ENCODE peak calls at places on chromosomes 4 and X, in five cellular contexts. One of them, this sample, is unnamed.

GRCh38 chr4:39825090-39825489 is 127.2 kb downstream of the UBE2K start:
- DNase-seq in activated effector memory CD4-positive, alpha-beta T cell treated with Interleukin-2 at 50 U/mL for 16 hours: no peak
- DNase-seq in AG08395: no peak
- DNase-seq in progenitor cell of endocrine pancreas: no peak
- DNase-seq in stimulated activated CD4-positive, alpha-beta T cell treated with anti-CD3 and anti-CD28 coated beads, Interleukin-12 subunit alpha, Interleukin-12 subunit beta, amount 100 ng/mL, for 24 hours: no peak
- DNase-seq in this sample: no peak

GRCh38 chr4:175935016-175935661 is 123.1 kb upstream of the GPM6A start:
- DNase-seq in activated effector memory CD4-positive, alpha-beta T cell treated with Interleukin-2 at 50 U/mL for 16 hours: no peak
- DNase-seq in AG08395: no peak
- DNase-seq in progenitor cell of endocrine pancreas: no peak
- DNase-seq in stimulated activated CD4-positive, alpha-beta T cell treated with anti-CD3 and anti-CD28 coated beads, Interleukin-12 subunit alpha, Interleukin-12 subunit beta, amount 100 ng/mL, for 24 hours: no peak
- DNase-seq in this sample: no peak

GRCh38 chrX:11481035-11481434 is 184.7 kb downstream of the ARHGAP6 start:
- DNase-seq in activated effector memory CD4-positive, alpha-beta T cell treated with Interleukin-2 at 50 U/mL for 16 hours: no peak
- DNase-seq in AG08395: no peak
- DNase-seq in progenitor cell of endocrine pancreas: no peak
- DNase-seq in stimulated activated CD4-positive, alpha-beta T cell treated with anti-CD3 and anti-CD28 coated beads, Interleukin-12 subunit alpha, Interleukin-12 subunit beta, amount 100 ng/mL, for 24 hours: no peak
- DNase-seq in this sample: no peak

GRCh38 chr4:13495753-13496152 is 11.6 kb upstream of the RAB28 start:
- DNase-seq in activated effector memory CD4-positive, alpha-beta T cell treated with Interleukin-2 at 50 U/mL for 16 hours: no peak
- DNase-seq in AG08395: no peak
- DNase-seq in progenitor cell of endocrine pancreas: no peak
- DNase-seq in stimulated activated CD4-positive, alpha-beta T cell treated with anti-CD3 and anti-CD28 coated beads, Interleukin-12 subunit alpha, Interleukin-12 subunit beta, amount 100 ng/mL, for 24 hours: no peak
- DNase-seq in this sample: no peak

GRCh38 chrX:129959493-129959832 is 23.0 kb upstream of the BCORL1 start:
- DNase-seq in activated effector memory CD4-positive, alpha-beta T cell treated with Interleukin-2 at 50 U/mL for 16 hours: no peak
- DNase-seq in AG08395: no peak
- DNase-seq in progenitor cell of endocrine pancreas: no peak
- DNase-seq in stimulated activated CD4-positive, alpha-beta T cell treated with anti-CD3 and anti-CD28 coated beads, Interleukin-12 subunit alpha, Interleukin-12 subunit beta, amount 100 ng/mL, for 24 hours: no peak
- DNase-seq in this sample: no peak

GRCh38 chr4:64643841-64644240 is 234.6 kb upstream of the TECRL start:
- DNase-seq in activated effector memory CD4-positive, alpha-beta T cell treated with Interleukin-2 at 50 U/mL for 16 hours: no peak
- DNase-seq in AG08395: no peak
- DNase-seq in progenitor cell of endocrine pancreas: no peak
- DNase-seq in stimulated activated CD4-positive, alpha-beta T cell treated with anti-CD3 and anti-CD28 coated beads, Interleukin-12 subunit alpha, Interleukin-12 subunit beta, amount 100 ng/mL, for 24 hours: no peak
- DNase-seq in this sample: no peak

GRCh38 chr4:161799687-161800086 is 364.1 kb downstream of the FSTL5 start:
- DNase-seq in activated effector memory CD4-positive, alpha-beta T cell treated with Interleukin-2 at 50 U/mL for 16 hours: no peak
- DNase-seq in AG08395: no peak
- DNase-seq in progenitor cell of endocrine pancreas: no peak
- DNase-seq in stimulated activated CD4-positive, alpha-beta T cell treated with anti-CD3 and anti-CD28 coated beads, Interleukin-12 subunit alpha, Interleukin-12 subunit beta, amount 100 ng/mL, for 24 hours: no peak
- DNase-seq in this sample: no peak

GRCh38 chrX:38225093-38225492 is 4.4 kb upstream of the SRPX start:
- DNase-seq in activated effector memory CD4-positive, alpha-beta T cell treated with Interleukin-2 at 50 U/mL for 16 hours: no peak
- DNase-seq in AG08395: peak
- DNase-seq in progenitor cell of endocrine pancreas: no peak
- DNase-seq in stimulated activated CD4-positive, alpha-beta T cell treated with anti-CD3 and anti-CD28 coated beads, Interleukin-12 subunit alpha, Interleukin-12 subunit beta, amount 100 ng/mL, for 24 hours: no peak
- DNase-seq in this sample: no peak

GRCh38 chrX:24235084-24235710 is 78.7 kb downstream of the SUPT20HL2 start:
- DNase-seq in activated effector memory CD4-positive, alpha-beta T cell treated with Interleukin-2 at 50 U/mL for 16 hours: no peak
- DNase-seq in AG08395: no peak
- DNase-seq in progenitor cell of endocrine pancreas: no peak
- DNase-seq in stimulated activated CD4-positive, alpha-beta T cell treated with anti-CD3 and anti-CD28 coated beads, Interleukin-12 subunit alpha, Interleukin-12 subunit beta, amount 100 ng/mL, for 24 hours: no peak
- DNase-seq in this sample: no peak

GRCh38 chrX:19776753-19777152 is 110.6 kb downstream of the SH3KBP1 start:
- DNase-seq in activated effector memory CD4-positive, alpha-beta T cell treated with Interleukin-2 at 50 U/mL for 16 hours: no peak
- DNase-seq in AG08395: no peak
- DNase-seq in progenitor cell of endocrine pancreas: no peak
- DNase-seq in stimulated activated CD4-positive, alpha-beta T cell treated with anti-CD3 and anti-CD28 coated beads, Interleukin-12 subunit alpha, Interleukin-12 subunit beta, amount 100 ng/mL, for 24 hours: no peak
- DNase-seq in this sample: no peak

GRCh38 chr4:74376888-74377483 is 12.0 kb downstream of the EREG start:
- DNase-seq in activated effector memory CD4-positive, alpha-beta T cell treated with Interleukin-2 at 50 U/mL for 16 hours: no peak
- DNase-seq in AG08395: peak
- DNase-seq in progenitor cell of endocrine pancreas: no peak
- DNase-seq in stimulated activated CD4-positive, alpha-beta T cell treated with anti-CD3 and anti-CD28 coated beads, Interleukin-12 subunit alpha, Interleukin-12 subunit beta, amount 100 ng/mL, for 24 hours: no peak
- DNase-seq in this sample: no peak

GRCh38 chr4:78529569-78530209 is 21.9 kb upstream of the ANXA3 start:
- DNase-seq in activated effector memory CD4-positive, alpha-beta T cell treated with Interleukin-2 at 50 U/mL for 16 hours: no peak
- DNase-seq in AG08395: peak
- DNase-seq in progenitor cell of endocrine pancreas: no peak
- DNase-seq in stimulated activated CD4-positive, alpha-beta T cell treated with anti-CD3 and anti-CD28 coated beads, Interleukin-12 subunit alpha, Interleukin-12 subunit beta, amount 100 ng/mL, for 24 hours: no peak
- DNase-seq in this sample: no peak

GRCh38 chrX:77668391-77669237 is 117.4 kb downstream of the ATRX start:
- DNase-seq in activated effector memory CD4-positive, alpha-beta T cell treated with Interleukin-2 at 50 U/mL for 16 hours: no peak
- DNase-seq in AG08395: peak
- DNase-seq in progenitor cell of endocrine pancreas: no peak
- DNase-seq in stimulated activated CD4-positive, alpha-beta T cell treated with anti-CD3 and anti-CD28 coated beads, Interleukin-12 subunit alpha, Interleukin-12 subunit beta, amount 100 ng/mL, for 24 hours: no peak
- DNase-seq in this sample: no peak

GRCh38 chrX:115561605-115562491 is 874 bp downstream of the PLS3 start:
- DNase-seq in activated effector memory CD4-positive, alpha-beta T cell treated with Interleukin-2 at 50 U/mL for 16 hours: no peak
- DNase-seq in AG08395: peak
- DNase-seq in progenitor cell of endocrine pancreas: peak
- DNase-seq in stimulated activated CD4-positive, alpha-beta T cell treated with anti-CD3 and anti-CD28 coated beads, Interleukin-12 subunit alpha, Interleukin-12 subunit beta, amount 100 ng/mL, for 24 hours: no peak
- DNase-seq in this sample: peak

GRCh38 chrX:153597351-153597750 is 1.6 kb downstream of the CCNQ start:
- DNase-seq in activated effector memory CD4-positive, alpha-beta T cell treated with Interleukin-2 at 50 U/mL for 16 hours: no peak
- DNase-seq in AG08395: no peak
- DNase-seq in progenitor cell of endocrine pancreas: no peak
- DNase-seq in stimulated activated CD4-positive, alpha-beta T cell treated with anti-CD3 and anti-CD28 coated beads, Interleukin-12 subunit alpha, Interleukin-12 subunit beta, amount 100 ng/mL, for 24 hours: no peak
- DNase-seq in this sample: no peak

GRCh38 chr4:10456270-10457254 is 664 bp downstream of the ZNF518B start:
- DNase-seq in activated effector memory CD4-positive, alpha-beta T cell treated with Interleukin-2 at 50 U/mL for 16 hours: peak
- DNase-seq in AG08395: no peak
- DNase-seq in progenitor cell of endocrine pancreas: peak
- DNase-seq in stimulated activated CD4-positive, alpha-beta T cell treated with anti-CD3 and anti-CD28 coated beads, Interleukin-12 subunit alpha, Interleukin-12 subunit beta, amount 100 ng/mL, for 24 hours: no peak
- DNase-seq in this sample: peak

GRCh38 chr4:42267724-42268123 is 115.3 kb upstream of the BEND4 start:
- DNase-seq in activated effector memory CD4-positive, alpha-beta T cell treated with Interleukin-2 at 50 U/mL for 16 hours: no peak
- DNase-seq in AG08395: no peak
- DNase-seq in progenitor cell of endocrine pancreas: no peak
- DNase-seq in stimulated activated CD4-positive, alpha-beta T cell treated with anti-CD3 and anti-CD28 coated beads, Interleukin-12 subunit alpha, Interleukin-12 subunit beta, amount 100 ng/mL, for 24 hours: no peak
- DNase-seq in this sample: no peak

GRCh38 chr4:74624351-74625151 is 169.8 kb downstream of the BTC start:
- DNase-seq in activated effector memory CD4-positive, alpha-beta T cell treated with Interleukin-2 at 50 U/mL for 16 hours: no peak
- DNase-seq in AG08395: peak
- DNase-seq in progenitor cell of endocrine pancreas: no peak
- DNase-seq in stimulated activated CD4-positive, alpha-beta T cell treated with anti-CD3 and anti-CD28 coated beads, Interleukin-12 subunit alpha, Interleukin-12 subunit beta, amount 100 ng/mL, for 24 hours: no peak
- DNase-seq in this sample: no peak

GRCh38 chr4:74534121-74534520 is 89.2 kb downstream of the AREG start:
- DNase-seq in activated effector memory CD4-positive, alpha-beta T cell treated with Interleukin-2 at 50 U/mL for 16 hours: no peak
- DNase-seq in AG08395: no peak
- DNase-seq in progenitor cell of endocrine pancreas: no peak
- DNase-seq in stimulated activated CD4-positive, alpha-beta T cell treated with anti-CD3 and anti-CD28 coated beads, Interleukin-12 subunit alpha, Interleukin-12 subunit beta, amount 100 ng/mL, for 24 hours: no peak
- DNase-seq in this sample: no peak

GRCh38 chrX:1903380-1903935 is 288.6 kb downstream of the ASMT start:
- DNase-seq in activated effector memory CD4-positive, alpha-beta T cell treated with Interleukin-2 at 50 U/mL for 16 hours: no peak
- DNase-seq in AG08395: no peak
- DNase-seq in progenitor cell of endocrine pancreas: no peak
- DNase-seq in stimulated activated CD4-positive, alpha-beta T cell treated with anti-CD3 and anti-CD28 coated beads, Interleukin-12 subunit alpha, Interleukin-12 subunit beta, amount 100 ng/mL, for 24 hours: no peak
- DNase-seq in this sample: no peak

GRCh38 chr4:6546681-6547447 is 28.1 kb upstream of the MAN2B2 start:
- DNase-seq in activated effector memory CD4-positive, alpha-beta T cell treated with Interleukin-2 at 50 U/mL for 16 hours: peak
- DNase-seq in AG08395: peak
- DNase-seq in progenitor cell of endocrine pancreas: peak
- DNase-seq in stimulated activated CD4-positive, alpha-beta T cell treated with anti-CD3 and anti-CD28 coated beads, Interleukin-12 subunit alpha, Interleukin-12 subunit beta, amount 100 ng/mL, for 24 hours: no peak
- DNase-seq in this sample: peak

GRCh38 chr4:66095065-66095464 is 424.8 kb upstream of the EPHA5 start:
- DNase-seq in activated effector memory CD4-positive, alpha-beta T cell treated with Interleukin-2 at 50 U/mL for 16 hours: no peak
- DNase-seq in AG08395: no peak
- DNase-seq in progenitor cell of endocrine pancreas: no peak
- DNase-seq in stimulated activated CD4-positive, alpha-beta T cell treated with anti-CD3 and anti-CD28 coated beads, Interleukin-12 subunit alpha, Interleukin-12 subunit beta, amount 100 ng/mL, for 24 hours: no peak
- DNase-seq in this sample: no peak

GRCh38 chr4:155900402-155900801 is 3.1 kb upstream of the TDO2 start:
- DNase-seq in activated effector memory CD4-positive, alpha-beta T cell treated with Interleukin-2 at 50 U/mL for 16 hours: no peak
- DNase-seq in AG08395: peak
- DNase-seq in progenitor cell of endocrine pancreas: no peak
- DNase-seq in stimulated activated CD4-positive, alpha-beta T cell treated with anti-CD3 and anti-CD28 coated beads, Interleukin-12 subunit alpha, Interleukin-12 subunit beta, amount 100 ng/mL, for 24 hours: no peak
- DNase-seq in this sample: no peak

GRCh38 chrX:48835524-48836329 is at the start of gene PCSK1N:
- DNase-seq in activated effector memory CD4-positive, alpha-beta T cell treated with Interleukin-2 at 50 U/mL for 16 hours: no peak
- DNase-seq in AG08395: no peak
- DNase-seq in progenitor cell of endocrine pancreas: no peak
- DNase-seq in stimulated activated CD4-positive, alpha-beta T cell treated with anti-CD3 and anti-CD28 coated beads, Interleukin-12 subunit alpha, Interleukin-12 subunit beta, amount 100 ng/mL, for 24 hours: no peak
- DNase-seq in this sample: peak

GRCh38 chr4:7197910-7198309 is 5.6 kb downstream of the SORCS2 start:
- DNase-seq in activated effector memory CD4-positive, alpha-beta T cell treated with Interleukin-2 at 50 U/mL for 16 hours: no peak
- DNase-seq in AG08395: no peak
- DNase-seq in progenitor cell of endocrine pancreas: no peak
- DNase-seq in stimulated activated CD4-positive, alpha-beta T cell treated with anti-CD3 and anti-CD28 coated beads, Interleukin-12 subunit alpha, Interleukin-12 subunit beta, amount 100 ng/mL, for 24 hours: no peak
- DNase-seq in this sample: no peak

GRCh38 chr4:66465111-66465510 is 794.8 kb upstream of the EPHA5 start:
- DNase-seq in activated effector memory CD4-positive, alpha-beta T cell treated with Interleukin-2 at 50 U/mL for 16 hours: no peak
- DNase-seq in AG08395: no peak
- DNase-seq in progenitor cell of endocrine pancreas: no peak
- DNase-seq in stimulated activated CD4-positive, alpha-beta T cell treated with anti-CD3 and anti-CD28 coated beads, Interleukin-12 subunit alpha, Interleukin-12 subunit beta, amount 100 ng/mL, for 24 hours: no peak
- DNase-seq in this sample: no peak

GRCh38 chrX:23959781-23960180 is 52.0 kb downstream of the CXorf58 start:
- DNase-seq in activated effector memory CD4-positive, alpha-beta T cell treated with Interleukin-2 at 50 U/mL for 16 hours: no peak
- DNase-seq in AG08395: no peak
- DNase-seq in progenitor cell of endocrine pancreas: no peak
- DNase-seq in stimulated activated CD4-positive, alpha-beta T cell treated with anti-CD3 and anti-CD28 coated beads, Interleukin-12 subunit alpha, Interleukin-12 subunit beta, amount 100 ng/mL, for 24 hours: no peak
- DNase-seq in this sample: no peak

GRCh38 chr4:8593268-8594096 is 917 bp downstream of the CPZ start:
- DNase-seq in activated effector memory CD4-positive, alpha-beta T cell treated with Interleukin-2 at 50 U/mL for 16 hours: no peak
- DNase-seq in AG08395: no peak
- DNase-seq in progenitor cell of endocrine pancreas: no peak
- DNase-seq in stimulated activated CD4-positive, alpha-beta T cell treated with anti-CD3 and anti-CD28 coated beads, Interleukin-12 subunit alpha, Interleukin-12 subunit beta, amount 100 ng/mL, for 24 hours: no peak
- DNase-seq in this sample: no peak

GRCh38 chrX:39577206-39577605 is 520.6 kb downstream of the BCOR start:
- DNase-seq in activated effector memory CD4-positive, alpha-beta T cell treated with Interleukin-2 at 50 U/mL for 16 hours: no peak
- DNase-seq in AG08395: no peak
- DNase-seq in progenitor cell of endocrine pancreas: no peak
- DNase-seq in stimulated activated CD4-positive, alpha-beta T cell treated with anti-CD3 and anti-CD28 coated beads, Interleukin-12 subunit alpha, Interleukin-12 subunit beta, amount 100 ng/mL, for 24 hours: no peak
- DNase-seq in this sample: no peak

GRCh38 chrX:10157545-10157944 is 770 bp downstream of the CLCN4 start:
- DNase-seq in activated effector memory CD4-positive, alpha-beta T cell treated with Interleukin-2 at 50 U/mL for 16 hours: no peak
- DNase-seq in AG08395: no peak
- DNase-seq in progenitor cell of endocrine pancreas: no peak
- DNase-seq in stimulated activated CD4-positive, alpha-beta T cell treated with anti-CD3 and anti-CD28 coated beads, Interleukin-12 subunit alpha, Interleukin-12 subunit beta, amount 100 ng/mL, for 24 hours: no peak
- DNase-seq in this sample: no peak

GRCh38 chrX:68719904-68720614 is 72.6 kb downstream of the STARD8 start:
- DNase-seq in activated effector memory CD4-positive, alpha-beta T cell treated with Interleukin-2 at 50 U/mL for 16 hours: no peak
- DNase-seq in AG08395: no peak
- DNase-seq in progenitor cell of endocrine pancreas: no peak
- DNase-seq in stimulated activated CD4-positive, alpha-beta T cell treated with anti-CD3 and anti-CD28 coated beads, Interleukin-12 subunit alpha, Interleukin-12 subunit beta, amount 100 ng/mL, for 24 hours: no peak
- DNase-seq in this sample: no peak